ENCODE peak calls at places on chromosomes 6 and 20, in seven cellular contexts. B is SK-N-MC; F is colonic mucosa; Y is upper lobe of left lung; I is heart left ventricle; T is CD8-positive, alpha-beta T cell; L is astrocyte. N is an unnamed sample.
A peak's percentile ranks its signal among the peaks of the same experiment; 100 is the strongest.

GRCh38 chr6:69861986-69862385 is 4.4 kb upstream of the COL19A1 start:
- DNase-seq in I (no peak), T (no peak), Y (no peak), B (no peak), L (no peak), F (no peak), N (peak; percentile 33)

GRCh38 chr6:12844284-12845223 is 128.0 kb downstream of the PHACTR1 start:
- DNase-seq in F (no peak), L (peak; percentile 10), B (no peak), T (no peak), Y (no peak), I (no peak), N (no peak)

GRCh38 chr6:168087436-168088160 is 8.6 kb upstream of the FRMD1 start:
- DNase-seq in F (no peak), Y (no peak), I (no peak), T (no peak), L (no peak), B (no peak), N (no peak)

GRCh38 chr6:170243386-170243785 is 47.5 kb downstream of the DLL1 start:
- DNase-seq in T (no peak), I (no peak), L (no peak), Y (no peak), F (no peak), B (no peak), N (no peak)

GRCh38 chr6:118597636-118598035 is 49.5 kb downstream of the PLN start:
- DNase-seq in Y (no peak), L (no peak), B (no peak), T (no peak), F (no peak), I (no peak), N (no peak)

GRCh38 chr6:136446579-136447182 is 103.5 kb downstream of the MAP7 start:
- DNase-seq in L (peak; percentile 41), T (no peak), I (no peak), F (no peak), B (no peak), Y (no peak), N (no peak)

GRCh38 chr6:119348308-119349040 is 1.1 kb downstream of the MAN1A1 start:
- DNase-seq in I (peak; percentile 36), Y (peak; percentile 30), F (peak; percentile 78), T (no peak), L (peak; percentile 20), B (no peak), N (peak; percentile 51)

GRCh38 chr6:89034586-89035251 is 45.8 kb upstream of the PNRC1 start:
- DNase-seq in L (peak; percentile 62), Y (peak; percentile 71), B (no peak), T (no peak), F (peak; percentile 32), I (peak; percentile 25), N (no peak)

GRCh38 chr6:90329397-90330077 is 32.9 kb upstream of the BACH2 start:
- DNase-seq in F (no peak), L (no peak), B (no peak), I (no peak), Y (no peak), T (no peak), N (no peak)

GRCh38 chr6:74280130-74280692 is 584.2 kb downstream of the CD109 start:
- DNase-seq in F (no peak), T (no peak), B (no peak), L (no peak), Y (no peak), I (no peak), N (no peak)

GRCh38 chr20:44552039-44552438 is 30.2 kb upstream of the SERINC3 start:
- DNase-seq in Y (no peak), B (no peak), L (no peak), I (no peak), T (no peak), F (peak; percentile 11), N (no peak)

GRCh38 chr6:41175084-41175483 is 12.2 kb upstream of the TREM2 start:
- DNase-seq in L (no peak), Y (no peak), B (no peak), F (no peak), I (no peak), T (no peak), N (no peak)

GRCh38 chr6:37134622-37135191 is 35.2 kb upstream of the PIM1 start:
- DNase-seq in L (peak; percentile 97), B (no peak), I (no peak), F (peak; percentile 82), Y (peak; percentile 74), T (no peak), N (no peak)

GRCh38 chr6:125050663-125051318 is 88.6 kb downstream of the RNF217 start:
- DNase-seq in Y (no peak), L (no peak), F (no peak), I (no peak), T (no peak), B (no peak), N (no peak)

GRCh38 chr6:109623288-109623687 is 67.7 kb downstream of the AK9 start:
- DNase-seq in F (no peak), I (no peak), T (no peak), B (no peak), L (no peak), Y (no peak), N (no peak)

GRCh38 chr6:161694995-161695394 is 421.1 kb upstream of the AGPAT4 start:
- DNase-seq in I (no peak), Y (no peak), F (no peak), T (no peak), L (peak; percentile 5), B (no peak), N (peak; percentile 40)

DNA sequence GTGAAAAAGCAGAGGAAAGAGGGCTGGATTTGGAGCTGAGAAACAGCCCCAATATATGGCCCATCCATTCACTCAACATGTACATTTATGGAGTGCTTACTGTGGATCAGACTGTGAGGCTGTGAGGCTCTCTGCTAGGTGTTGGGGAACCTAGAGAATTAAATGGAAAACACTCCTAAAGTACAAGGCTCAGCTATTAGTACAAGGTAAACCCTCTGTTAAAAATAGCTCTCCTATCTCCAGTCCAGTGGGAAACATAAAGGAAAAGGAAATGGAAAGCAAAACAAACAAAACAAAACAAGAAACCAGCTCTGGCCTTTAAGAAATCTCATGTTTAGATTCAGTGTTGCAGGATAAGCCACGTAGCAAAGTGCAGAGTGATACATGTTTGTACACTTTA is 35.0 kb downstream of the LY86 start:
- DNase-seq in F (no peak), B (no peak), L (no peak), I (no peak), Y (no peak), T (no peak), N (no peak)
- H3K4me3 ChIP-seq in F (no peak overlapping the region), B (no peak overlapping the region), L (no peak overlapping the region), I (no peak overlapping the region), Y (no peak overlapping the region), T (no peak overlapping the region), N (no peak overlapping the region)

GRCh38 chr20:32451340-32451681 is 93.2 kb downstream of the ASXL1 start:
- DNase-seq in T (no peak), F (no peak), I (no peak), Y (no peak), L (no peak), B (no peak), N (no peak)
- H3K36me3 ChIP-seq in T (peaks cover 59% of the 10 kb centered on the region), F (peaks cover 14% of the 10 kb centered on the region), I (peaks cover 37% of the 10 kb centered on the region), Y (peaks cover 70% of the 10 kb centered on the region), L (peaks cover 24% of the 10 kb centered on the region), B (no peaks in the 10 kb centered on the region), N (peaks cover 15% of the 10 kb centered on the region)

GRCh38 chr6:4057036-4057435 is 21.9 kb downstream of the FAM217A start:
- DNase-seq in F (no peak), B (no peak), I (no peak), Y (no peak), T (no peak), L (no peak), N (no peak)

GRCh38 chr6:4059115-4059777 is 19.7 kb downstream of the FAM217A start:
- DNase-seq in I (no peak), Y (no peak), B (no peak), T (peak; percentile 8), F (no peak), L (peak; percentile 84), N (no peak)

DNA sequence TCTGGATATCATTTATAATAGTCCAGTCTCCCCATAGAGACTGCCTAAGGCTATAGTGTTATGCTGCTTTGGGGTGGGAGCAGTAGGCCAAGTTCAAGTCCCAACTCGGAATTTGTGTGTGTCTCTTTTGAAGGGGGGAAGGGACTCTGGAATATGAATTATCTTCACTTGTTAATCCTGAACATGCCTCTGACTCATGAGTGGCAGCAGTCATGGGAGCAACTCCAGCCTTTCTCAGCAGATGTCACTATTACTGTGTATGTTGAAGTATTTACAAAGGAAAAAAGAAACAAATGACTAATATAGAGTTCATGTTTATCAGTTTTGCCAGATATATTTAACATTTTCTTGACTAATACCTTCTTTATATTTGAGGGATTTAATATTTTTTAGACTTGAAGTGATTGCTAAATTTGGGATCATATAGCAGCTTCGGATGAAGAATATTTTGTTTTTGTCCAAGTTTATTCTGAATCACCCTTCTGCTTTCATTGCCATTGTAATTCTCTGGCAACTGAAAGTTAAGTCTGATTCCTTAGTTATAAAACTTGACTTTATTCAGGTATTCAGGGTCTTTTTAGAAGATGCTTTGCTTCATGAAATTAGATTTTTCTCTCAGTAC is 23.4 kb downstream of the FAM217A start:
- DNase-seq in B (no peak), L (peak; percentile 66), T (no peak), I (peak; percentile 35), F (no peak), Y (no peak), N (no peak)
- H3K4me3 ChIP-seq in B (no peak overlapping the region), L (no peak overlapping the region), T (no peak overlapping the region), I (no peak overlapping the region), F (no peak overlapping the region), Y (no peak overlapping the region), N (no peak overlapping the region)

GRCh38 chr20:19958243-19958642 is 58.9 kb upstream of the NAA20 start:
- DNase-seq in Y (no peak), B (no peak), L (no peak), F (no peak), I (no peak), T (no peak), N (no peak)

GRCh38 chr20:19962958-19963357 is 54.2 kb upstream of the NAA20 start:
- DNase-seq in I (no peak), Y (no peak), L (no peak), B (no peak), T (no peak), F (no peak), N (no peak)

GRCh38 chr20:19958923-19959322 is 58.2 kb upstream of the NAA20 start:
- DNase-seq in Y (no peak), F (no peak), I (no peak), B (no peak), T (no peak), L (no peak), N (peak; percentile 32)

GRCh38 chr20:19960745-19961144 is 56.4 kb upstream of the NAA20 start:
- DNase-seq in Y (no peak), B (no peak), L (no peak), T (no peak), F (no peak), I (no peak), N (no peak)

DNA sequence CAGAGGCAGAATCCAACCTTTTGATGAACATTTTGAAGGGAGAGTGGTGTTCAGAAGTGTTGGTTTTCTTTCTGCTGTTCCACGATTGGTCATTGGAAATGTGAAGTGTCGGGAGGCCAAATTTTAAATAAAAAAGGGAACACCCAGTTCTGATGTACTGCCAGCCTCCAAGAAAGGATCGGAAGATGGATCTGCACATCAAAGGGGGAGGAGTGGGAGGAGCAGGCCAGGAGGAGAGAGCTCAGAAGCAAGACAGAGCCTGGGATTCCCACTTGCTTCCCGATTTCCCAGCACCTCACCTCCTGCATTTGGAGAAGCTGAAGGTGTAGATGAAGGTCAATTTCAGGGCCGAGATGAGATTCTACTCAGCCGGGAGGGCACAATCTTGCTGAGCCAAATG is 55.9 kb upstream of the NAA20 start:
- DNase-seq in B (no peak), Y (no peak), I (no peak), F (no peak), L (no peak), T (no peak), N (peak; percentile 46)
- H3K36me3 ChIP-seq in B (no peaks in the 10 kb centered on the region), Y (peaks cover 64% of the 10 kb centered on the region), I (peaks cover 98% of the 10 kb centered on the region), F (peaks cover 4% of the 10 kb centered on the region), L (peaks cover 6% of the 10 kb centered on the region), T (no peaks in the 10 kb centered on the region), N (no peaks in the 10 kb centered on the region)

N was measured in HAP-1.